ENCODE peak calls at places on chromosomes 2 and 18, in ten cellular contexts. N is fibroblast of the aortic adventitia; P is GM12891; G is SK-MEL-5; C is choroid plexus epithelial cell; X is GM04504; I is non-pigmented ciliary epithelial cell; B is activated CD4-positive, alpha-beta T cell treated with anti-CD3 and anti-CD28 coated beads, Interleukin-2, amount 50 U/mL, for 24 hours; K is NCI-H1417; V is Ammon's horn. U is an unnamed sample.

GRCh38 chr2:133936096-133936495 is 317.8 kb upstream of the MGAT5 start:
- DNase-seq in N (no peak), P (no peak), G (peak; percentile 93), C (no peak), X (no peak), I (no peak), B (no peak), K (no peak), V (no peak), U (no peak)

GRCh38 chr2:231235217-231235616 is 36.8 kb downstream of the ARMC9 start:
- DNase-seq in N (no peak), P (no peak), G (no peak), C (no peak), X (no peak), I (no peak), B (no peak), K (no peak), V (no peak), U (no peak)

GRCh38 chr2:241703128-241703604 is 1.3 kb downstream of the ING5 start:
- DNase-seq in N (peak; percentile 27), P (no peak), G (no peak), C (peak; percentile 40), X (no peak), I (no peak), B (no peak), K (no peak), V (peak; percentile 55), U (peak; percentile 24)

GRCh38 chr18:48820483-48821250 is 130.1 kb downstream of the SMAD7 start:
- DNase-seq in N (no peak), P (peak; percentile 64), G (no peak), C (no peak), X (no peak), I (no peak), B (no peak), K (no peak), V (no peak), U (no peak)

GRCh38 chr2:168256448-168256847 is 9.1 kb upstream of the STK39 start:
- DNase-seq in N (no peak), P (no peak), G (no peak), C (no peak), X (no peak), I (no peak), B (no peak), K (no peak), V (no peak), U (no peak)

GRCh38 chr2:187475499-187476248 is 27.6 kb upstream of the CALCRL start:
- DNase-seq in N (no peak), P (no peak), G (no peak), C (peak; percentile 27), X (no peak), I (no peak), B (no peak), K (no peak), V (no peak), U (no peak)

GRCh38 chr2:26989156-26989555 is 18.7 kb downstream of the MAPRE3 start:
- DNase-seq in N (peak; percentile 56), P (no peak), G (peak; percentile 60), C (peak; percentile 52), X (no peak), I (no peak), B (no peak), K (no peak), V (no peak), U (no peak)

GRCh38 chr2:233179848-233180368 is 71.6 kb upstream of the ATG16L1 start:
- DNase-seq in N (no peak), P (no peak), G (no peak), C (no peak), X (no peak), I (no peak), B (no peak), K (no peak), V (no peak), U (no peak)

GRCh38 chr2:153940511-153940910 is 68.8 kb downstream of the GALNT13 start:
- DNase-seq in N (peak; percentile 1), P (no peak), G (no peak), C (peak; percentile 4), X (peak; percentile 42), I (no peak), B (no peak), K (no peak), V (no peak), U (peak; percentile 5)

GRCh38 chr2:160379399-160379798 is 114.2 kb downstream of the RBMS1 start:
- DNase-seq in N (peak; percentile 98), P (no peak), G (no peak), C (peak; percentile 94), X (peak; percentile 73), I (peak; percentile 68), B (no peak), K (no peak), V (no peak), U (peak; percentile 95)

GRCh38 chr2:128775064-128775347 is 456.3 kb upstream of the HS6ST1 start:
- DNase-seq in N (no peak), P (no peak), G (no peak), C (no peak), X (no peak), I (no peak), B (no peak), K (no peak), V (no peak), U (no peak)

GRCh38 chr2:108588070-108588668 is 53.9 kb downstream of the LIMS1 start:
- DNase-seq in N (peak; percentile 55), P (no peak), G (no peak), C (no peak), X (no peak), I (no peak), B (no peak), K (no peak), V (no peak), U (no peak)

GRCh38 chr18:60044290-60045006 is 144.7 kb downstream of the PMAIP1 start:
- DNase-seq in N (peak; percentile 69), P (no peak), G (no peak), C (peak; percentile 68), X (peak; percentile 75), I (peak; percentile 51), B (no peak), K (no peak), V (no peak), U (peak; percentile 88)

GRCh38 chr2:240947607-240948006 is 41.5 kb downstream of the CROCC2 start:
- DNase-seq in N (no peak), P (no peak), G (no peak), C (no peak), X (no peak), I (no peak), B (no peak), K (no peak), V (no peak), U (no peak)

GRCh38 chr2:196500686-196501431 is 138.7 kb upstream of the CCDC150 start:
- DNase-seq in N (no peak), P (no peak), G (no peak), C (peak; percentile 42), X (peak; percentile 12), I (peak; percentile 22), B (no peak), K (no peak), V (no peak), U (peak; percentile 39)

GRCh38 chr18:73136134-73136533 is 268.3 kb upstream of the NETO1 start:
- DNase-seq in N (peak; percentile 2), P (no peak), G (peak; percentile 40), C (peak; percentile 54), X (no peak), I (no peak), B (no peak), K (no peak), V (no peak), U (peak; percentile 4)

U was measured in AG10803.